ENCODE peak calls at places on chromosomes 3 and 15, in eight cellular contexts. D is PC-3, X is mesenchymal stem cell, Y is GM23248, I is K562, J is SK-N-SH, B is mammary epithelial cell, V is astrocyte. Q is an unnamed sample.
A peak's percentile ranks its signal among the peaks of the same experiment; 100 is the strongest.

GRCh38 chr15:63238796-63239195 is 38.6 kb upstream of the APH1B start:
- DNase-seq in D (peak; percentile 6), X (peak; percentile 49), Y (peak; percentile 83), I (peak; percentile 44), J (no peak), B (peak; percentile 94), V (peak; percentile 86), Q (no peak)

GRCh38 chr15:64895285-64896065 is 16.2 kb upstream of the ANKDD1A start:
- DNase-seq in D (no peak), X (peak; percentile 89), Y (peak; percentile 68), I (peak; percentile 28), J (no peak), B (no peak), V (no peak), Q (no peak)

GRCh38 chr3:64190517-64191515 is 34.5 kb downstream of the PRICKLE2 start:
- DNase-seq in D (peak; percentile 44), X (peak; percentile 97), Y (peak; percentile 97), I (no peak), J (no peak), B (peak; percentile 96), V (peak; percentile 79), Q (peak; percentile 58)

GRCh38 chr3:154642066-154642619 is 212.2 kb upstream of the GPR149 start:
- DNase-seq in D (no peak), X (no peak), Y (no peak), I (peak; percentile 33), J (no peak), B (no peak), V (no peak), Q (no peak)

GRCh38 chr3:57048052-57048671 is 12.3 kb upstream of the SPATA12 start:
- DNase-seq in D (no peak), X (peak; percentile 18), Y (peak; percentile 70), I (peak; percentile 6), J (no peak), B (no peak), V (peak; percentile 73), Q (no peak)

GRCh38 chr3:108242776-108243175 is 20.6 kb upstream of the IFT57 start:
- DNase-seq in D (no peak), X (no peak), Y (no peak), I (no peak), J (no peak), B (no peak), V (no peak), Q (no peak)

GRCh38 chr3:107676469-107677309 is 153.9 kb downstream of the BBX start:
- DNase-seq in D (peak; percentile 72), X (peak; percentile 42), Y (peak; percentile 60), I (no peak), J (peak; percentile 29), B (no peak), V (no peak), Q (peak; percentile 44)

GRCh38 chr15:93049914-93050534 is 39.0 kb downstream of the RGMA start:
- DNase-seq in D (no peak), X (no peak), Y (no peak), I (no peak), J (no peak), B (no peak), V (no peak), Q (no peak)

GRCh38 chr15:84981711-84982300 is at the start of gene PDE8A:
- DNase-seq in D (peak; percentile 40), X (peak; percentile 56), Y (peak; percentile 83), I (peak; percentile 67), J (peak; percentile 78), B (peak; percentile 35), V (peak; percentile 37), Q (peak; percentile 71)

GRCh38 chr15:98035134-98035533 is 74.6 kb downstream of the ARRDC4 start:
- DNase-seq in D (no peak), X (no peak), Y (no peak), I (no peak), J (no peak), B (peak; percentile 46), V (no peak), Q (no peak)

GRCh38 chr3:112519424-112520001 is 20.2 kb upstream of the BTLA start:
- DNase-seq in D (peak; percentile 82), X (peak; percentile 73), Y (peak; percentile 79), I (peak; percentile 41), J (peak; percentile 40), B (peak; percentile 58), V (peak; percentile 55), Q (peak; percentile 77)

GRCh38 chr15:33848011-33848410 is 120.3 kb upstream of the CHRM5 start:
- DNase-seq in D (no peak), X (no peak), Y (no peak), I (no peak), J (no peak), B (no peak), V (no peak), Q (no peak)

GRCh38 chr3:156483961-156484787 is 70.7 kb downstream of the SSR3 start:
- DNase-seq in D (peak; percentile 84), X (peak; percentile 81), Y (peak; percentile 71), I (peak; percentile 39), J (no peak), B (peak; percentile 70), V (peak; percentile 92), Q (peak; percentile 38)

GRCh38 chr3:49519266-49519665 is 35.0 kb upstream of the BSN start:
- DNase-seq in D (no peak), X (no peak), Y (no peak), I (no peak), J (no peak), B (peak; percentile 19), V (no peak), Q (no peak)

GRCh38 chr3:144743325-144743724 is 771.7 kb downstream of the DIPK2A start:
- DNase-seq in D (no peak), X (no peak), Y (no peak), I (no peak), J (no peak), B (no peak), V (no peak), Q (no peak)

GRCh38 chr3:12891985-12892839 is 50.8 kb upstream of the RPL32 start:
- DNase-seq in D (peak; percentile 78), X (peak; percentile 71), Y (peak; percentile 81), I (peak; percentile 81), J (peak; percentile 80), B (peak; percentile 45), V (peak; percentile 32), Q (peak; percentile 81)

GRCh38 chr15:84911879-84912660 is 27.6 kb downstream of the SLC28A1 start:
- DNase-seq in D (peak; percentile 96), X (peak; percentile 91), Y (peak; percentile 98), I (peak; percentile 48), J (no peak), B (peak; percentile 90), V (peak; percentile 99), Q (peak; percentile 73)

GRCh38 chr3:44355634-44356033 is 17.1 kb downstream of the TCAIM start:
- DNase-seq in D (peak; percentile 60), X (peak; percentile 92), Y (peak; percentile 91), I (peak; percentile 75), J (no peak), B (peak; percentile 63), V (peak; percentile 86), Q (peak; percentile 41)

DNA sequence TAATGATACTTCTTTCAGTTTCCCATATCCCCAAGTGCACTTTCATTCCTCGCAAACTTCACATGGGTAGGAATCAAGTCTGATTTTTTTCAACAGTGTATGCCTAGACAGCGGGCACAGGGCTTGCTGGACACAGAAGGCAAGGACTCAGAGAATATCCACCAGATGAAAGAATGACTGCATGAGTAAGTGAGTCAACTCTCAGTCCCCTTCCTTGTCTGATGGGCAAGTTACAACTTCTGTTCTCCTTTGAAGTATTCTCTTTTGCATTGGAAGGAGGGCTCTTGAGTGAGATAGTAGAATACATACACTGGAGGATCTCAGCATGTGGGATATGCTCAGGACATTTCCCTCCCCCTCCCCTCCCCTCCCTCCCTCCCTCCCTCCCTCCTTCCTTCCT is 3.0 kb upstream of the SQOR start:
- DNase-seq in D (no peak), X (peak; percentile 44), Y (peak; percentile 69), I (no peak), J (no peak), B (peak; percentile 67), V (no peak), Q (no peak)
- H3K4me3 ChIP-seq in D (peak overlapping the region; percentile 37), X (peak overlapping the region; percentile 73), Y (peak overlapping the region; percentile 68), I (no peak overlapping the region), J (no peak overlapping the region), B (no peak overlapping the region), V (peak overlapping the region; percentile 46), Q (no peak overlapping the region)

GRCh38 chr15:72604794-72605193 is 49.7 kb upstream of the GOLGA6B start:
- DNase-seq in D (no peak), X (peak; percentile 39), Y (peak; percentile 20), I (peak; percentile 21), J (peak; percentile 24), B (no peak), V (no peak), Q (no peak)
- H2AFZ ChIP-seq in D (no peak overlapping the region), X (no peak overlapping the region), Y (no peak overlapping the region), I (no peak overlapping the region), J (no peak overlapping the region), B (no peak overlapping the region), V (no peak overlapping the region), Q (no peak overlapping the region)

GRCh38 chr15:78156653-78157052 is 7.5 kb downstream of the IDH3A start:
- DNase-seq in D (peak; percentile 51), X (no peak), Y (no peak), I (no peak), J (no peak), B (peak; percentile 44), V (no peak), Q (no peak)
- H3K4me3 ChIP-seq in D (no peak overlapping the region), X (no peak overlapping the region), Y (no peak overlapping the region), I (no peak overlapping the region), J (no peak overlapping the region), B (no peak overlapping the region), V (no peak overlapping the region), Q (no peak overlapping the region)

GRCh38 chr3:175274474-175275218 is 415.5 kb downstream of the NAALADL2 start:
- DNase-seq in D (peak; percentile 15), X (no peak), Y (no peak), I (no peak), J (no peak), B (peak; percentile 19), V (no peak), Q (no peak)
- H2AFZ ChIP-seq in D (no peak overlapping the region), X (no peak overlapping the region), Y (no peak overlapping the region), I (no peak overlapping the region), J (no peak overlapping the region), B (no peak overlapping the region), V (no peak overlapping the region), Q (no peak overlapping the region)

DNA sequence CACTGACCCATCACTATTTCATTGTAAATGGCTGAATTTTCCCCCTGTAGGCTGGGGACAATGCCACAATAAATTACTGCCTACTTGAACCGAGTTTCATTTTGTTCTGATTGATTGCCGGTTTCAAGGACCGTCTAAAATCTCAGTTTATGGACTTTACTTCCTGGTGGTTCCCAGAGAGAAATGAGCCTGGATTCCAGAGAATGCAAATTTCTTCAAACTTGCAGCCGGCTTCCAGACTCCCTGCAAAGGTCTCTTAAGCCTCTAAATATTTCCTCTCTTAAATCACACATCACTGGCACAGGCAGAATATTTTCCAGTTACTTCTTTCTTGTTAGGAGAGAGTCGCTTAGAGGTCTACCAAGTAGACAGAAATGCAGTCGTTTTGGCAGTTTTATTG is 284.3 kb upstream of the NR2E3 start:
- DNase-seq in D (no peak), X (peak; percentile 43), Y (peak; percentile 47), I (no peak), J (no peak), B (no peak), V (peak; percentile 62), Q (peak; percentile 38)
- H3K4me3 ChIP-seq in D (no peak overlapping the region), X (peak overlapping the region; percentile 62), Y (peak overlapping the region; percentile 54), I (no peak overlapping the region), J (no peak overlapping the region), B (no peak overlapping the region), V (no peak overlapping the region), Q (no peak overlapping the region)

DNA sequence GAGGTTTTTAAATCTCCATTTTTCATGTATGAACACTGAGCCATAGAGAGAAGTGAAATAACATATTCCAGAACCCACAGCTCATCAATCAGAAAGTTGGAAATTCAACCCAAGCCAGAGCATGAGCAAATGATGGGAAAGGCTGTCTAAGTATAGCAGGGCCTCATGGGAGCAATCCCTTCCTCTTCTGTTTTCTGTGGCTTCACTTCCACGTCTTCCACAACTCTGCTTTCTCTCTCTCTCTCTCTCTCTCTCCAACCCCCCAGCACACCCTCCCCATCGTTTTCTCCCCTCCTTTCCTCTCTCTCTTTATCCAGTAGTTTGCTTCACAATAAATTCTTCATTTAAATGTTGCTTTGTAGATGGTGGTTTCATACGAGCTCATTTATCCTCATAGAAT is 14.7 kb upstream of the IL1RAP start:
- DNase-seq in D (no peak), X (no peak), Y (no peak), I (no peak), J (no peak), B (no peak), V (no peak), Q (no peak)
- H2AFZ ChIP-seq in D (no peak overlapping the region), X (peak overlapping the region; percentile 51), Y (no peak overlapping the region), I (no peak overlapping the region), J (no peak overlapping the region), B (no peak overlapping the region), V (no peak overlapping the region), Q (no peak overlapping the region)